ENCODE peak calls at places on chromosome 9, in six cellular contexts. One of them, this sample, is unnamed.
A peak's percentile ranks its signal among the peaks of the same experiment; 100 is the strongest.

GRCh38 chr9:131145245-131145644 is 19.9 kb downstream of the NUP214 start:
- DNase-seq in endothelial cell of umbilical vein: no peak
- DNase-seq in breast epithelium: no peak
- DNase-seq in upper lobe of left lung: no peak
- DNase-seq in SK-N-SH: no peak
- DNase-seq in stomach: no peak
- DNase-seq in this sample: no peak

GRCh38 chr9:18442629-18443491 is 31.1 kb upstream of the ADAMTSL1 start:
- DNase-seq in endothelial cell of umbilical vein: peak; percentile 87
- DNase-seq in SK-N-SH: peak; percentile 62
- DNase-seq in breast epithelium: peak; percentile 67
- DNase-seq in stomach: peak; percentile 77
- DNase-seq in upper lobe of left lung: peak; percentile 67
- DNase-seq in this sample: no peak

GRCh38 chr9:105858877-105859276 is 164.5 kb downstream of the TMEM38B start:
- DNase-seq in upper lobe of left lung: no peak
- DNase-seq in stomach: no peak
- DNase-seq in endothelial cell of umbilical vein: no peak
- DNase-seq in breast epithelium: no peak
- DNase-seq in SK-N-SH: no peak
- DNase-seq in this sample: peak; percentile 29

GRCh38 chr9:77013186-77013931 is 6.1 kb upstream of the FOXB2 start:
- DNase-seq in endothelial cell of umbilical vein: no peak
- DNase-seq in SK-N-SH: peak; percentile 12
- DNase-seq in upper lobe of left lung: no peak
- DNase-seq in stomach: no peak
- DNase-seq in breast epithelium: no peak
- DNase-seq in this sample: peak; percentile 78

GRCh38 chr9:131019387-131020239 is 10.6 kb downstream of the LAMC3 start:
- DNase-seq in SK-N-SH: peak; percentile 58
- DNase-seq in stomach: no peak
- DNase-seq in breast epithelium: no peak
- DNase-seq in upper lobe of left lung: no peak
- DNase-seq in endothelial cell of umbilical vein: no peak
- DNase-seq in this sample: no peak

GRCh38 chr9:3775968-3776367 is 250.2 kb upstream of the RFX3 start:
- DNase-seq in stomach: no peak
- DNase-seq in endothelial cell of umbilical vein: no peak
- DNase-seq in upper lobe of left lung: no peak
- DNase-seq in SK-N-SH: no peak
- DNase-seq in breast epithelium: no peak
- DNase-seq in this sample: no peak

GRCh38 chr9:29432191-29432590 is 1858.9 kb upstream of the C9orf72 start:
- DNase-seq in breast epithelium: no peak
- DNase-seq in stomach: no peak
- DNase-seq in upper lobe of left lung: no peak
- DNase-seq in endothelial cell of umbilical vein: no peak
- DNase-seq in SK-N-SH: no peak
- DNase-seq in this sample: no peak

GRCh38 chr9:89386206-89386605 is 67.9 kb downstream of the SECISBP2 start:
- DNase-seq in endothelial cell of umbilical vein: no peak
- DNase-seq in breast epithelium: no peak
- DNase-seq in stomach: no peak
- DNase-seq in upper lobe of left lung: no peak
- DNase-seq in SK-N-SH: no peak
- DNase-seq in this sample: no peak

GRCh38 chr9:127828262-127829031 is 25.8 kb downstream of the FPGS start:
- DNase-seq in breast epithelium: peak; percentile 72
- DNase-seq in upper lobe of left lung: peak; percentile 85
- DNase-seq in stomach: peak; percentile 80
- DNase-seq in SK-N-SH: no peak
- DNase-seq in endothelial cell of umbilical vein: peak; percentile 79
- DNase-seq in this sample: peak; percentile 98

GRCh38 chr9:99433555-99433954 is 211.5 kb downstream of the SEC61B start:
- DNase-seq in upper lobe of left lung: peak; percentile 89
- DNase-seq in endothelial cell of umbilical vein: peak; percentile 80
- DNase-seq in breast epithelium: no peak
- DNase-seq in stomach: no peak
- DNase-seq in SK-N-SH: no peak
- DNase-seq in this sample: peak; percentile 88

GRCh38 chr9:128902351-128903078 is 18.3 kb upstream of the PHYHD1 start:
- DNase-seq in SK-N-SH: no peak
- DNase-seq in stomach: peak; percentile 66
- DNase-seq in endothelial cell of umbilical vein: no peak
- DNase-seq in upper lobe of left lung: peak; percentile 68
- DNase-seq in breast epithelium: no peak
- DNase-seq in this sample: no peak

DNA sequence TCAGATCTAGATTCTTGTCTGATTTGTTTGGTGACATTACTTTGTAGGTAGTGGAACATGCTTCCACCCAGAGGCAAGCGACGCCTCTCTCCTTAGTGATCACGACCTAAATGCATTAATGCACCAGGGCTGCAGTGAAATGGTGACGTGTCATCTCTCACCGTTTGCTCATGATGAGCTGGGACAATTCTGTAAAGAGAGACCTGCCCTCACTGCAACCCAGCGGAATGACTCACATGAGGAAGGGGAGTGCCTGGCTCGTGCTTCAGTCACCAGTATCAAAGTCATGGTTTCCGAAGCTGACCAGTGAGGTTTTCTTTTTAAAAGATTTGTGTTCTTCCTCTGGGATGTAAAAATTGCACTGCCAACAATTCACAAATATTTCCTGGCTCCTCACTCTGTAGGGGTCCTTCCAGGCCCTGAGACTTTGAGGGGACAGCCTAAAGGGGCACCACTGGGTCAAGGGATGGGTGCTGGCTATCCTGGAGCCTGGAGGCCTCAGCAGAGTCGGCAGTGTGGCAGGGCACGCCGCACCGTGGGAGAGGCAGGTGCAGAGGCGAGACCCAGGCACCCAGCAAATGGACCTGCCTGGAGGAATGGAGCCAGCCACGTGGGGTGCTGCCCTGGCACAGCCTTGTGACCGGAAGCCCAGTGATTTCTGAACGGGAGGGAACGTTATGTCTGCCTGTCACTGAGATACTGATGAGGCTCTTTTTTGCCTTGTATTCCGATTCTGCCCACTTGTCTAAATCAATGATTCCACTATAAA is 17.3 kb downstream of the QSOX2 start:
- DNase-seq in endothelial cell of umbilical vein: peak; percentile 48
- DNase-seq in stomach: no peak
- DNase-seq in upper lobe of left lung: no peak
- DNase-seq in breast epithelium: no peak
- DNase-seq in SK-N-SH: no peak
- DNase-seq in this sample: no peak
- H3K4me3 ChIP-seq in endothelial cell of umbilical vein: no peak overlapping the region
- H3K4me3 ChIP-seq in stomach: no peak overlapping the region
- H3K4me3 ChIP-seq in upper lobe of left lung: no peak overlapping the region
- H3K4me3 ChIP-seq in breast epithelium: no peak overlapping the region
- H3K4me3 ChIP-seq in SK-N-SH: no peak overlapping the region
- H3K4me3 ChIP-seq in this sample: no peak overlapping the region

GRCh38 chr9:134481762-134482161 is 155.5 kb downstream of the RXRA start:
- DNase-seq in breast epithelium: no peak
- DNase-seq in SK-N-SH: no peak
- DNase-seq in upper lobe of left lung: no peak
- DNase-seq in endothelial cell of umbilical vein: no peak
- DNase-seq in stomach: no peak
- DNase-seq in this sample: no peak
- TF ChIP-seq POLR2AphosphoS5 in breast epithelium: no peak
- TF ChIP-seq POLR2AphosphoS5 in SK-N-SH: no peak
- TF ChIP-seq POLR2AphosphoS5 in upper lobe of left lung: no peak
- TF ChIP-seq POLR2AphosphoS5 in endothelial cell of umbilical vein: no peak
- TF ChIP-seq POLR2AphosphoS5 in stomach: no peak
- TF ChIP-seq POLR2AphosphoS5 in this sample: no peak

GRCh38 chr9:114913217-114913616 is 17.2 kb downstream of the TNFSF8 start:
- DNase-seq in upper lobe of left lung: no peak
- DNase-seq in breast epithelium: no peak
- DNase-seq in endothelial cell of umbilical vein: no peak
- DNase-seq in stomach: no peak
- DNase-seq in SK-N-SH: no peak
- DNase-seq in this sample: peak; percentile 82

GRCh38 chr9:114909657-114910056 is 20.7 kb downstream of the TNFSF8 start:
- DNase-seq in breast epithelium: no peak
- DNase-seq in stomach: no peak
- DNase-seq in upper lobe of left lung: no peak
- DNase-seq in endothelial cell of umbilical vein: no peak
- DNase-seq in SK-N-SH: no peak
- DNase-seq in this sample: peak; percentile 34

GRCh38 chr9:114911167-114911821 is 19.1 kb downstream of the TNFSF8 start:
- DNase-seq in stomach: no peak
- DNase-seq in SK-N-SH: peak; percentile 57
- DNase-seq in endothelial cell of umbilical vein: peak; percentile 57
- DNase-seq in upper lobe of left lung: no peak
- DNase-seq in breast epithelium: no peak
- DNase-seq in this sample: no peak

GRCh38 chr9:114910541-114910940 is 19.9 kb downstream of the TNFSF8 start:
- DNase-seq in endothelial cell of umbilical vein: no peak
- DNase-seq in stomach: no peak
- DNase-seq in breast epithelium: no peak
- DNase-seq in upper lobe of left lung: no peak
- DNase-seq in SK-N-SH: no peak
- DNase-seq in this sample: peak; percentile 47

GRCh38 chr9:114914139-114914538 is 16.3 kb downstream of the TNFSF8 start:
- DNase-seq in upper lobe of left lung: no peak
- DNase-seq in endothelial cell of umbilical vein: no peak
- DNase-seq in stomach: no peak
- DNase-seq in breast epithelium: no peak
- DNase-seq in SK-N-SH: no peak
- DNase-seq in this sample: peak; percentile 37
- H3K4me3 ChIP-seq in upper lobe of left lung: no peak overlapping the region
- H3K4me3 ChIP-seq in endothelial cell of umbilical vein: no peak overlapping the region
- H3K4me3 ChIP-seq in stomach: no peak overlapping the region
- H3K4me3 ChIP-seq in breast epithelium: no peak overlapping the region
- H3K4me3 ChIP-seq in SK-N-SH: no peak overlapping the region
- H3K4me3 ChIP-seq in this sample: no peak overlapping the region

DNA sequence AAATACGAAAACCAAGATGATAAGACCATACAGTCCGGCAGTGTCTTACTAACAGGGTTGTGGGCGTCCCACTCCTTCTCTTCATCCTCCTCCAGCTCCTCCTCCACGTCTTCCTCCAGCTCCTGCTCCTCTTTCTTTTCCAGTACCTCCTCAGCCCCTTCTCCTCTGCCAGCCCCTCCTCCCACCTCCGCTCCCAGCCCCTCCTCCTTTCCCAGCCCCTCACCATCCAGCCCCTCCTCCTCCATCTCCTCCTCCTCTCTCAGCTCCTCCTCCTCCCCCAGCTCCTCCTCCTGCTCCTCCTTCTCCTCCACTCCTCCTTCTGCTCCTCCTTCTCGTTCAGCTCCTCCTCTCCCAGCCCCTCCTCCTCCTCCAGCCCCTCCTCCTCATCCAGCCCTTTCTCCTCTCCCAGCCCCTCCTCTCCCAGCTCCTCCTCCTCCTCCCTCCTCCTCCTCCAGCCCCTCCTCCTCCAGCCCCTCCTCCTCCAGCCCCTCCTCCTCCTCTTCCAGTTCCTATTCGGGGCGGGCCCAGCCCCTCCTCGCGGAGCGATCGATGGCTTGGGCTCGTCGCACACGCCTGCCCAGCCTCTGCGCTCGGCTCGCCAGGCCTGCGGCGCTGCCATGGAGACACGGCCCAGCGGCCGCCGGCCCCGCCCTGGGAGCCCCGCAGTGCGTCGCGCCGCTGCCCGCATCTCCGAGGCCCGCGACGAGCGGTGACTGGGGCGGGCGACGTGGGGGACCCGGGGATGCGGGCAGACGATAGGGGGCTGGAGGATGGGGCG is at the start of gene BRD3OS:
- DNase-seq in endothelial cell of umbilical vein: peak; percentile 98
- DNase-seq in stomach: peak; percentile 96
- DNase-seq in SK-N-SH: peak; percentile 95
- DNase-seq in upper lobe of left lung: peak; percentile 98
- DNase-seq in breast epithelium: peak; percentile 94
- DNase-seq in this sample: peak; percentile 100
- TF ChIP-seq POLR2AphosphoS5 in endothelial cell of umbilical vein: no peak
- TF ChIP-seq POLR2AphosphoS5 in stomach: no peak
- TF ChIP-seq POLR2AphosphoS5 in SK-N-SH: peak; percentile 26
- TF ChIP-seq POLR2AphosphoS5 in upper lobe of left lung: peak; percentile 44
- TF ChIP-seq POLR2AphosphoS5 in breast epithelium: peak; percentile 17
- TF ChIP-seq POLR2AphosphoS5 in this sample: peak; percentile 42

DNA sequence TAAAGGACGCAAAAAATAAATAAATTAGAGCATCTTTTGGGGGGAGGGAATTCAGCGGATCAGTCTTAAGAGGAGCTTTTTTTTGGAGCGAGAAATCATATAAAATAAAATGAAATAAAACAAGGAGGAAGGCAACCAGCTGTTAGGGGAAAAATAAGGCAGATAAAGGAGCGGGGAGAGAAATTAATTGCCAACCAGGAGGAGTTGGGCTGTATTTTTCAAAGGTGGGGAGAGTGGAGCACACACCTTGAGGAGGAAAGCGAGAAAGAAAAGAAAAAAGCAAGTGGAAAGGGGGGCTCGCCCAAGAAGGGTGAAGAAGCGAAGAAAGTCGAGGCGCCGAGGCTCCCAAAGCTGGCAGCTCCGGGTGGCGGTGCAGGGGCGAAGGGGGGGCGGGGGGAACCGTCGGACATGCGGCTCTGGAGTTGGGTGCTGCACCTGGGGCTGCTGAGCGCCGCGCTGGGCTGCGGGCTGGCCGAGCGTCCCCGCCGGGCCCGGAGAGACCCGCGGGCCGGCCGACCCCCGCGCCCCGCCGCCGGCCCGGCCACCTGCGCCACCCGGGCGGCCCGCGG is at the start of gene PAPPA:
- DNase-seq in upper lobe of left lung: no peak
- DNase-seq in stomach: no peak
- DNase-seq in breast epithelium: no peak
- DNase-seq in endothelial cell of umbilical vein: no peak
- DNase-seq in SK-N-SH: no peak
- DNase-seq in this sample: no peak
- H3K4me3 ChIP-seq in upper lobe of left lung: peak within 1 kb of the TSS; percentile 42
- H3K4me3 ChIP-seq in stomach: peak within 1 kb of the TSS; percentile 63
- H3K4me3 ChIP-seq in breast epithelium: peak within 1 kb of the TSS; percentile 58
- H3K4me3 ChIP-seq in endothelial cell of umbilical vein: no peak within 1 kb of the TSS
- H3K4me3 ChIP-seq in SK-N-SH: peak within 1 kb of the TSS; percentile 75
- H3K4me3 ChIP-seq in this sample: peak within 1 kb of the TSS; percentile 55

GRCh38 chr9:1052119-1052907 is 2.2 kb downstream of the DMRT2 start:
- DNase-seq in stomach: no peak
- DNase-seq in SK-N-SH: no peak
- DNase-seq in endothelial cell of umbilical vein: no peak
- DNase-seq in upper lobe of left lung: no peak
- DNase-seq in breast epithelium: no peak
- DNase-seq in this sample: no peak
- TF ChIP-seq POLR2AphosphoS5 in stomach: no peak
- TF ChIP-seq POLR2AphosphoS5 in SK-N-SH: no peak
- TF ChIP-seq POLR2AphosphoS5 in endothelial cell of umbilical vein: no peak
- TF ChIP-seq POLR2AphosphoS5 in upper lobe of left lung: no peak
- TF ChIP-seq POLR2AphosphoS5 in breast epithelium: no peak
- TF ChIP-seq POLR2AphosphoS5 in this sample: no peak

GRCh38 chr9:133866946-133867345 is 125.2 kb downstream of the VAV2 start:
- DNase-seq in endothelial cell of umbilical vein: no peak
- DNase-seq in SK-N-SH: no peak
- DNase-seq in stomach: no peak
- DNase-seq in upper lobe of left lung: no peak
- DNase-seq in breast epithelium: no peak
- DNase-seq in this sample: no peak
- H3K4me3 ChIP-seq in endothelial cell of umbilical vein: no peak overlapping the region
- H3K4me3 ChIP-seq in SK-N-SH: no peak overlapping the region
- H3K4me3 ChIP-seq in stomach: no peak overlapping the region
- H3K4me3 ChIP-seq in upper lobe of left lung: no peak overlapping the region
- H3K4me3 ChIP-seq in breast epithelium: no peak overlapping the region
- H3K4me3 ChIP-seq in this sample: no peak overlapping the region